ENCODE peak calls at places on chromosomes 4 and X, in four cellular contexts. Q is upper lobe of right lung, T is psoas muscle, D is lung. X is an unnamed sample.

GRCh38 chr4:6352031-6352763 is 82.5 kb downstream of the WFS1 start:
- DNase-seq in Q (no peak), T (no peak), D (no peak), X (no peak)

GRCh38 chrX:150569155-150569477 is 695 bp downstream of the MTM1 start:
- DNase-seq in Q (peak; percentile 71), T (no peak), D (no peak), X (no peak)

GRCh38 chr4:130074096-130074495 is 978.1 kb downstream of the C4orf33 start:
- DNase-seq in Q (no peak), T (no peak), D (no peak), X (no peak)

GRCh38 chr4:47686294-47686872 is 151.5 kb downstream of the CORIN start:
- DNase-seq in Q (peak; percentile 67), T (peak; percentile 18), D (peak; percentile 65), X (peak; percentile 44)

GRCh38 chrX:132861076-132861475 is 97.4 kb downstream of the HS6ST2 start:
- DNase-seq in Q (no peak), T (no peak), D (no peak), X (no peak)

GRCh38 chr4:163542275-163542674 is 47.8 kb downstream of the TMA16 start:
- DNase-seq in Q (no peak), T (no peak), D (no peak), X (no peak)

GRCh38 chr4:8727546-8728510 is 135.3 kb downstream of the CPZ start:
- DNase-seq in Q (peak; percentile 59), T (no peak), D (no peak), X (no peak)

GRCh38 chr4:120517966-120518365 is 404.6 kb downstream of the PRDM5 start:
- DNase-seq in Q (no peak), T (no peak), D (no peak), X (no peak)

GRCh38 chr4:91448668-91449330 is 855.0 kb upstream of the GRID2 start:
- DNase-seq in Q (no peak), T (no peak), D (no peak), X (no peak)

GRCh38 chr4:25813705-25814104 is 49.1 kb downstream of the SEL1L3 start:
- DNase-seq in Q (no peak), T (no peak), D (peak; percentile 64), X (no peak)

GRCh38 chr4:7807351-7807921 is 132.2 kb downstream of the AFAP1 start:
- DNase-seq in Q (peak; percentile 61), T (no peak), D (no peak), X (no peak)

GRCh38 chr4:173171098-173171497 is 2.5 kb downstream of the GALNT7 start:
- DNase-seq in Q (no peak), T (no peak), D (no peak), X (no peak)

GRCh38 chr4:84877051-84877833 is 89.2 kb downstream of the WDFY3 start:
- DNase-seq in Q (no peak), T (no peak), D (no peak), X (no peak)

GRCh38 chr4:52942936-52943335 is 80.8 kb downstream of the RASL11B start:
- DNase-seq in Q (no peak), T (no peak), D (no peak), X (no peak)

GRCh38 chr4:16516796-16517413 is 290.6 kb upstream of the TAPT1 start:
- DNase-seq in Q (no peak), T (no peak), D (peak; percentile 43), X (no peak)

GRCh38 chr4:43253511-43253910 is 361.0 kb downstream of the GRXCR1 start:
- DNase-seq in Q (no peak), T (no peak), D (no peak), X (no peak)

DNA sequence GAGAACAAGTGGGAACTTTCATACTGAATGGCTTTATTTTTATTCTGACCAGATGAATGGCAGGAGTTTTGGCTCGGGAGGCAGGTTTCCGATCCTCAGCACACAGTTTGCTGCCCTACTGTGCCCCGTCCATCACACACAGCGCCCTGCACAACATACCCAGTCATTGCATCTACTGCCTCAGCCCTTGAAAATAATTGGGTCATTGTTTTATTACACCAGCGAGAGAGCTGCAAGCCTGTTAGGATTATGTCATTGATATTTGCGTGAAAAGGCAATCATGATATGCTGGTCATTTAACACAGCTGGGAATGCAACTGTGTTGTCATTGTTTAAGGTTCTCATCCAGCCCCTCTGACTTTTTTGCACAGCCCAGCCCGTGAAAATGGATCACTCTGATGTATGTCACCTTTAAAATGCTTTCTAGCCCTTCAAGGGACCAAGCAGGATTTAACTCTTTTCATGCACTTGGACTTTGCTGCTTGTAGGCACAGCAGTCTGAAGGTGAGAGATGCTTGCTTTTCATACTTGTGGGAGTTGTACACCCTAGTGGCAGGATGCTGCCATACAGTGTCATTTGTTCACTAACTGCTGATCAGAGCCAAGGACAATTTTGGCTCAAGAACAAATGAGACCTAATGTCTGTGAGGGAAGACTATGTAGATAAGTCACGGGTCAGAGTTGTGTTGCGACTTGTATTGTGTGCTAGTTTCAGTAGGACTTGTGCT is 62.3 kb downstream of the RTL9 start:
- DNase-seq in Q (no peak), T (no peak), D (no peak), X (peak; percentile 20)
- TF ChIP-seq CTCF in Q (no peak), T (peak; percentile 12), D (no peak), X (peak; percentile 58)

DNA sequence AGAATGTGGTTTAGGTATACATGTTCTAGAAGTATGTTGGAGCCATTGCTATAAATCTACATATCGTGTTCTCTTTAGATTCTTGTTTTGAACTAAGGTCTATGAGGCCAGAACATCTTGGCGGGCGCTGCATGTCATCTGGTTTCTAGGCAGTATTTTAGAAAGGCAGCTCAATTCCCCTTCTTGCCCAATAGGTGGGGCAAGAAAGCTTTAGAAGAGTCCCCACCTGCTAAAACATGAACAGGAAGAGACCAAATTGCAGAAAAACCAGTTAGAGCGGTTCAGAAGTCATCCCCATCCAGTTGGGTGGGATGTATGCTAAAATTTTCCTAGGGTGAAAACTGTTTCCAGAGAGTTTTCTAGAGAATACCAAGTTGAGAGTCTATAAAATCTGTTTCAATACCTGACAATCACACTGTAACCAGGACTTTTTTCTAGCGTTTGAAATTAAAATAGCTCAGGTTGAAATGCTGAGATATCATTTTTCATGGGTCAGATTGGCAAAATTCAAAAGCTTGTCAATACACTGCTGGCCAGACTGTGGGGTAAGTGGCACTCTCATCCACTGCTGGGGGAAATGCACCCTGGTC is 17.5 kb upstream of the SH3KBP1 start:
- DNase-seq in Q (no peak), T (no peak), D (no peak), X (no peak)
- TF ChIP-seq CTCF in Q (peak; percentile 65), T (peak; percentile 60), D (peak; percentile 7), X (peak; percentile 71)

DNA sequence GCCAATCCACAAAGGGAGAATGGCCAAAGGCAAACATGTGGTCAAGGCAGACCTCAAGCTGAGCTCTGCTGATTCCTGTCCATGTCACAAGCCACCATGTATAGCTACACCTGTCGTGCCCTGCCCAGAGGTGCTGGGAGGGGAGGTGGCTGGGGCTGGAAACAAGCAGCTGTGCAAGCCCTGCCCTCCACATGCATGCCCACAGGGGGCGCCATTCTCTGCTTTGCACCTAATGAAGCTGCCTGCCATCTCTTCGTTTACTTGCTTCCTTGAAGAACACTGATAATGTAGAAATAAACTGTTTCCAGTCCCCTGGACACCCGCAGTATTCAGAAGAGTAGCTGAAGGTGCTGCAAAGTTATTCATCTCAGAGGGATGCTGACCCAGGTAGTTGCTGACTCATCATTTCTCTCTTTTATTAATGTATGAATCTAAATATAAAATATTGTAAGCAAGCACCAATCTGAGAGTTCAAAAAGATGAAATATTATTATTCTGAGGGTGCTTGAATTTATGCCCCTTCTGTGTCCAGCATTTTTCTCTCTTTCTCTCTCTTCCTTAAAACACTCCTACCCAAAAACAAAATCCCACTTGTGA is 278.6 kb downstream of the ADGRA3 start:
- DNase-seq in Q (peak; percentile 68), T (no peak), D (no peak), X (peak; percentile 39)
- TF ChIP-seq CTCF in Q (peak; percentile 26), T (peak; percentile 5), D (no peak), X (peak; percentile 63)

GRCh38 chr4:54942735-54943134 is 182.7 kb downstream of the KDR start:
- DNase-seq in Q (no peak), T (no peak), D (no peak), X (no peak)
- TF ChIP-seq CTCF in Q (no peak), T (no peak), D (no peak), X (no peak)